ENCODE peak calls at places on chromosome 3, in four cellular contexts. V is CD8-positive, alpha-beta memory T cell; E is H54; N is fibroblast of the conjunctiva. S is an unnamed sample.

GRCh38 chr3:29430558-29430971 is 149.7 kb downstream of the RBMS3 start:
- DNase-seq in V (no peak), E (peak; percentile 6), N (no peak), S (no peak)

GRCh38 chr3:186194451-186194811 is 85.5 kb upstream of the ETV5 start:
- DNase-seq in V (no peak), E (no peak), N (no peak), S (no peak)

GRCh38 chr3:72663429-72663828 is 184.8 kb downstream of the SHQ1 start:
- DNase-seq in V (no peak), E (no peak), N (no peak), S (no peak)

GRCh38 chr3:73071952-73072351 is 10.5 kb downstream of the EBLN2 start:
- DNase-seq in V (no peak), E (no peak), N (no peak), S (no peak)

GRCh38 chr3:149576071-149576564 is 81.7 kb downstream of the WWTR1 start:
- DNase-seq in V (no peak), E (no peak), N (peak; percentile 88), S (peak; percentile 98)

GRCh38 chr3:159458010-159458409 is 530.6 kb upstream of the IL12A start:
- DNase-seq in V (no peak), E (peak; percentile 54), N (peak; percentile 33), S (peak; percentile 85)

GRCh38 chr3:7388026-7388425 is 527.1 kb downstream of the GRM7 start:
- DNase-seq in V (no peak), E (no peak), N (no peak), S (no peak)

GRCh38 chr3:112671930-112672715 is 31.2 kb upstream of the CCDC80 start:
- DNase-seq in V (no peak), E (peak; percentile 19), N (peak; percentile 81), S (peak; percentile 90)

GRCh38 chr3:37599186-37599585 is 262.5 kb upstream of the CTDSPL start:
- DNase-seq in V (no peak), E (no peak), N (no peak), S (no peak)

GRCh38 chr3:188914556-188914955 is 257.2 kb upstream of the TPRG1 start:
- DNase-seq in V (no peak), E (no peak), N (no peak), S (no peak)

S was measured in MCF 10A.